ENCODE peak calls at places on chromosomes 4 and X, in seven cellular contexts. B is stimulated activated CD4-positive, alpha-beta T cell treated with anti-CD3 and anti-CD28 coated beads, Interleukin-12 subunit alpha, Interleukin-12 subunit beta, amount 100 ng/mL, for 48 hours; Y is epithelial cell of esophagus; C is right cardiac atrium; S is smooth muscle cell of the brain vasculature; Z is AG08396; L is NCI-H748 treated with DMSO at 0.1 percent for 48 hours. J is an unnamed sample.

GRCh38 chr4:20283039-20283438 is 31.3 kb downstream of the SLIT2 start:
- DNase-seq in B (no peak), Y (no peak), C (no peak), S (no peak), Z (no peak), L (no peak), J (no peak)

GRCh38 chr4:78379991-78380739 is 171.4 kb upstream of the ANXA3 start:
- DNase-seq in B (no peak), Y (peak), C (no peak), S (no peak), Z (no peak), L (no peak), J (no peak)

GRCh38 chrX:50813843-50814661 is at the start of gene SHROOM4:
- DNase-seq in B (no peak), Y (peak), C (peak), S (no peak), Z (peak), L (no peak), J (no peak)

GRCh38 chrX:66766318-66766717 is 127.4 kb upstream of the EDA2R start:
- DNase-seq in B (no peak), Y (no peak), C (no peak), S (no peak), Z (no peak), L (no peak), J (no peak)

GRCh38 chrX:95291561-95291960 is 1393.1 kb upstream of the DIAPH2 start:
- DNase-seq in B (no peak), Y (peak), C (no peak), S (no peak), Z (no peak), L (no peak), J (no peak)

GRCh38 chrX:132292753-132293152 is 73.5 kb upstream of the RAP2C start:
- DNase-seq in B (peak), Y (peak), C (no peak), S (peak), Z (peak), L (no peak), J (no peak)

GRCh38 chr4:15479089-15479912 is 9.6 kb downstream of the CC2D2A start:
- DNase-seq in B (no peak), Y (peak), C (peak), S (peak), Z (peak), L (peak), J (no peak)

GRCh38 chr4:47326067-47326466 is 137.4 kb downstream of the COMMD8 start:
- DNase-seq in B (no peak), Y (no peak), C (no peak), S (no peak), Z (no peak), L (no peak), J (no peak)

GRCh38 chrX:142084611-142085010 is 120.5 kb downstream of the MAGEC2 start:
- DNase-seq in B (no peak), Y (no peak), C (no peak), S (no peak), Z (no peak), L (no peak), J (no peak)

GRCh38 chrX:12138366-12139313 is at the start of gene FRMPD4:
- DNase-seq in B (no peak), Y (peak), C (no peak), S (no peak), Z (peak), L (peak), J (no peak)

GRCh38 chrX:3326721-3327120 is 19.7 kb downstream of the MXRA5 start:
- DNase-seq in B (no peak), Y (no peak), C (no peak), S (no peak), Z (peak), L (no peak), J (no peak)

GRCh38 chr4:173009129-173009823 is 159.3 kb upstream of the GALNT7 start:
- DNase-seq in B (no peak), Y (no peak), C (no peak), S (no peak), Z (no peak), L (peak), J (no peak)

GRCh38 chrX:71367396-71367795 is 1.2 kb downstream of the TAF1 start:
- DNase-seq in B (no peak), Y (no peak), C (no peak), S (no peak), Z (no peak), L (no peak), J (no peak)

GRCh38 chr4:75598390-75598789 is 31.9 kb downstream of the CDKL2 start:
- DNase-seq in B (no peak), Y (peak), C (no peak), S (no peak), Z (peak), L (no peak), J (no peak)

GRCh38 chrX:153634832-153635231 is 12.2 kb upstream of the DUSP9 start:
- DNase-seq in B (no peak), Y (no peak), C (no peak), S (no peak), Z (no peak), L (no peak), J (no peak)

GRCh38 chrX:39320165-39320564 is 518.9 kb downstream of the MID1IP1 start:
- DNase-seq in B (no peak), Y (no peak), C (no peak), S (no peak), Z (no peak), L (no peak), J (no peak)

GRCh38 chrX:24837966-24838365 is 144.2 kb downstream of the POLA1 start:
- DNase-seq in B (no peak), Y (no peak), C (no peak), S (no peak), Z (no peak), L (no peak), J (no peak)

GRCh38 chr4:87042986-87043820 is 108.4 kb downstream of the AFF1 start:
- DNase-seq in B (no peak), Y (no peak), C (no peak), S (no peak), Z (no peak), L (no peak), J (no peak)

GRCh38 chr4:101187837-101188236 is 159.5 kb downstream of the PPP3CA start:
- DNase-seq in B (no peak), Y (peak), C (no peak), S (no peak), Z (no peak), L (no peak), J (no peak)

GRCh38 chrX:31314921-31315320 is 243.1 kb upstream of the FTHL17 start:
- DNase-seq in B (no peak), Y (no peak), C (no peak), S (no peak), Z (no peak), L (no peak), J (no peak)

GRCh38 chrX:16930392-16930791 is 16.1 kb upstream of the REPS2 start:
- DNase-seq in B (no peak), Y (no peak), C (no peak), S (no peak), Z (no peak), L (no peak), J (no peak)

GRCh38 chrX:18890724-18891560 is 93.0 kb downstream of the PHKA2 start:
- DNase-seq in B (no peak), Y (no peak), C (no peak), S (no peak), Z (no peak), L (no peak), J (no peak)

GRCh38 chr4:67575232-67575888 is 16.8 kb downstream of the STAP1 start:
- DNase-seq in B (no peak), Y (no peak), C (no peak), S (no peak), Z (no peak), L (peak), J (no peak)

GRCh38 chr4:24519649-24520048 is 64.7 kb downstream of the DHX15 start:
- DNase-seq in B (no peak), Y (peak), C (no peak), S (no peak), Z (peak), L (no peak), J (no peak)

GRCh38 chr4:8656711-8657380 is 64.3 kb downstream of the CPZ start:
- DNase-seq in B (no peak), Y (no peak), C (no peak), S (no peak), Z (no peak), L (no peak), J (no peak)

GRCh38 chr4:39706829-39707511 is 9.0 kb downstream of the UBE2K start:
- DNase-seq in B (no peak), Y (peak), C (no peak), S (no peak), Z (no peak), L (no peak), J (no peak)

GRCh38 chr4:138875886-138876608 is 139.5 kb upstream of the NOCT start:
- DNase-seq in B (no peak), Y (peak), C (no peak), S (no peak), Z (peak), L (no peak), J (no peak)

J was measured in NCI-H1048.